ENCODE peak calls at places on chromosome 19, in nine cellular contexts. H, E, G, V, M, I, P, T and O are unnamed samples. For H3K9me3, the result is how much of the 10 kb centered on the place peaks cover.

GRCh38 chr19:49983645-49984229 is 22.8 kb upstream of the SIGLEC11 start:
- DNase-seq in H (no peak), E (peak), G (peak), V (peak), M (peak), I (peak), P (peak), T (peak), O (peak)

GRCh38 chr19:19101540-19101939 is 36.7 kb downstream of the TMEM161A start:
- DNase-seq in H (no peak), E (no peak), G (no peak), V (no peak), M (no peak), I (no peak), P (no peak), T (no peak), O (no peak)

GRCh38 chr19:35348909-35349611 is 1.4 kb downstream of the FFAR1 start:
- DNase-seq in H (peak), E (no peak), G (no peak), V (no peak), M (no peak), I (no peak), P (no peak), T (peak), O (peak)

GRCh38 chr19:20247016-20247683 is 80.1 kb downstream of the ZNF486 start:
- DNase-seq in H (no peak), E (no peak), G (no peak), V (peak), M (no peak), I (no peak), P (no peak), T (peak), O (no peak)

GRCh38 chr19:35136977-35137702 is 1.5 kb upstream of the FXYD1 start:
- DNase-seq in H (no peak), E (peak), G (no peak), V (peak), M (no peak), I (no peak), P (no peak), T (no peak), O (no peak)

GRCh38 chr19:51501594-51502263 is at the start of gene SIGLEC12:
- DNase-seq in H (no peak), E (peak), G (no peak), V (no peak), M (peak), I (no peak), P (no peak), T (no peak), O (peak)

GRCh38 chr19:34556500-34556899 is 74.9 kb downstream of the WTIP start:
- DNase-seq in H (no peak), E (no peak), G (no peak), V (peak), M (peak), I (no peak), P (no peak), T (peak), O (no peak)

GRCh38 chr19:18023596-18024212 is 15.7 kb downstream of the ARRDC2 start:
- DNase-seq in H (peak), E (peak), G (no peak), V (peak), M (peak), I (no peak), P (peak), T (peak), O (peak)

GRCh38 chr19:7482584-7483439 is 6.0 kb downstream of the PEX11G start:
- DNase-seq in H (no peak), E (peak), G (no peak), V (no peak), M (peak), I (no peak), P (peak), T (no peak), O (no peak)

GRCh38 chr19:8695501-8695900 is 3.1 kb downstream of the ACTL9 start:
- DNase-seq in H (no peak), E (no peak), G (no peak), V (no peak), M (no peak), I (no peak), P (no peak), T (no peak), O (no peak)

GRCh38 chr19:49930483-49931011 is 1.2 kb upstream of the NUP62 start:
- DNase-seq in H (no peak), E (peak), G (no peak), V (no peak), M (peak), I (no peak), P (no peak), T (peak), O (peak)

GRCh38 chr19:12868540-12869112 is 12.6 kb downstream of the DNASE2 start:
- DNase-seq in H (no peak), E (no peak), G (no peak), V (no peak), M (no peak), I (no peak), P (no peak), T (no peak), O (no peak)

GRCh38 chr19:16185123-16185924 is at the start of gene FAM32A:
- DNase-seq in H (peak), E (peak), G (peak), V (peak), M (peak), I (peak), P (peak), T (peak), O (peak)

GRCh38 chr19:18397242-18398202 is at the start of gene LRRC25:
- DNase-seq in H (no peak), E (peak), G (no peak), V (no peak), M (no peak), I (no peak), P (no peak), T (peak), O (peak)

GRCh38 chr19:16349551-16350171 is 25.0 kb downstream of the KLF2 start:
- DNase-seq in H (no peak), E (no peak), G (no peak), V (no peak), M (no peak), I (no peak), P (no peak), T (no peak), O (no peak)

GRCh38 chr19:15525291-15525690 is 17.0 kb downstream of the CYP4F22 start:
- DNase-seq in H (no peak), E (no peak), G (no peak), V (no peak), M (no peak), I (no peak), P (no peak), T (no peak), O (no peak)

GRCh38 chr19:13055213-13056051 is 47.2 kb downstream of the LYL1 start:
- DNase-seq in H (no peak), E (peak), G (peak), V (peak), M (peak), I (no peak), P (peak), T (peak), O (no peak)

GRCh38 chr19:16160943-16161560 is 12.3 kb downstream of the CIB3 start:
- DNase-seq in H (no peak), E (no peak), G (peak), V (no peak), M (peak), I (peak), P (no peak), T (no peak), O (no peak)

GRCh38 chr19:47445937-47446402 is 25.7 kb downstream of the SLC8A2 start:
- DNase-seq in H (no peak), E (no peak), G (no peak), V (peak), M (peak), I (no peak), P (no peak), T (no peak), O (peak)

GRCh38 chr19:2629491-2630351 is 72.8 kb downstream of the GNG7 start:
- DNase-seq in H (no peak), E (no peak), G (no peak), V (no peak), M (no peak), I (no peak), P (no peak), T (no peak), O (peak)

GRCh38 chr19:48310227-48310626 is 15.1 kb upstream of the EMP3 start:
- DNase-seq in H (no peak), E (no peak), G (no peak), V (no peak), M (no peak), I (no peak), P (no peak), T (no peak), O (no peak)

GRCh38 chr19:16285769-16286564 is 38.7 kb upstream of the KLF2 start:
- DNase-seq in H (no peak), E (peak), G (no peak), V (no peak), M (no peak), I (no peak), P (no peak), T (no peak), O (no peak)

GRCh38 chr19:6011206-6011605 is 33.3 kb upstream of the RANBP3 start:
- DNase-seq in H (no peak), E (no peak), G (no peak), V (no peak), M (no peak), I (no peak), P (no peak), T (no peak), O (no peak)

GRCh38 chr19:37468961-37469777 is at the start of gene ZNF570:
- DNase-seq in H (peak), E (peak), G (peak), V (peak), M (peak), I (peak), P (peak), T (peak), O (peak)

GRCh38 chr19:7337380-7338194 is 11.2 kb upstream of the ARHGEF18 start:
- DNase-seq in H (no peak), E (no peak), G (no peak), V (no peak), M (peak), I (no peak), P (no peak), T (no peak), O (peak)

GRCh38 chr19:23772668-23773063 is 14.0 kb upstream of the ZNF681 start:
- DNase-seq in H (no peak), E (no peak), G (no peak), V (no peak), M (no peak), I (no peak), P (no peak), T (no peak), O (no peak)

GRCh38 chr19:51131780-51132680 is 7.3 kb downstream of the SIGLEC9 start:
- DNase-seq in H (no peak), E (peak), G (peak), V (no peak), M (peak), I (no peak), P (no peak), T (peak), O (peak)

GRCh38 chr19:36051236-36051635 is 2.8 kb downstream of the THAP8 start:
- DNase-seq in H (no peak), E (no peak), G (no peak), V (no peak), M (no peak), I (no peak), P (no peak), T (no peak), O (no peak)

GRCh38 chr19:17889609-17890214 is 18.0 kb downstream of the SLC5A5 start:
- DNase-seq in H (no peak), E (no peak), G (peak), V (peak), M (no peak), I (peak), P (no peak), T (no peak), O (no peak)

GRCh38 chr19:35673121-35673804 is 6.9 kb downstream of the UPK1A start:
- DNase-seq in H (no peak), E (no peak), G (peak), V (peak), M (peak), I (peak), P (no peak), T (no peak), O (peak)

GRCh38 chr19:40502647-40503046 is 35.8 kb downstream of the SPTBN4 start:
- DNase-seq in H (no peak), E (no peak), G (no peak), V (no peak), M (peak), I (peak), P (no peak), T (no peak), O (no peak)

GRCh38 chr19:11479470-11480080 is 1.3 kb downstream of the ELAVL3 start:
- DNase-seq in H (no peak), E (no peak), G (no peak), V (peak), M (peak), I (no peak), P (no peak), T (no peak), O (no peak)

GRCh38 chr19:49888478-49888901 is 8.2 kb downstream of the IL4I1 start:
- DNase-seq in H (no peak), E (no peak), G (no peak), V (no peak), M (no peak), I (no peak), P (no peak), T (no peak), O (no peak)

GRCh38 chr19:34319230-34319585 is 45.8 kb upstream of the GPI start:
- DNase-seq in H (no peak), E (no peak), G (no peak), V (no peak), M (no peak), I (no peak), P (no peak), T (no peak), O (no peak)

GRCh38 chr19:58089846-58090245 is 8.2 kb downstream of the ZSCAN18 start:
- DNase-seq in H (no peak), E (no peak), G (no peak), V (no peak), M (no peak), I (no peak), P (no peak), T (no peak), O (no peak)

GRCh38 chr19:58088521-58089052 is 9.4 kb downstream of the ZSCAN18 start:
- DNase-seq in H (no peak), E (no peak), G (no peak), V (no peak), M (no peak), I (no peak), P (no peak), T (no peak), O (no peak)

GRCh38 chr19:58085348-58085875 is 12.6 kb downstream of the ZSCAN18 start:
- DNase-seq in H (no peak), E (no peak), G (no peak), V (no peak), M (no peak), I (no peak), P (no peak), T (no peak), O (no peak)

GRCh38 chr19:58084596-58085347 is 13.3 kb downstream of the ZSCAN18 start:
- DNase-seq in H (no peak), E (no peak), G (no peak), V (no peak), M (no peak), I (no peak), P (no peak), T (peak), O (no peak)

DNA sequence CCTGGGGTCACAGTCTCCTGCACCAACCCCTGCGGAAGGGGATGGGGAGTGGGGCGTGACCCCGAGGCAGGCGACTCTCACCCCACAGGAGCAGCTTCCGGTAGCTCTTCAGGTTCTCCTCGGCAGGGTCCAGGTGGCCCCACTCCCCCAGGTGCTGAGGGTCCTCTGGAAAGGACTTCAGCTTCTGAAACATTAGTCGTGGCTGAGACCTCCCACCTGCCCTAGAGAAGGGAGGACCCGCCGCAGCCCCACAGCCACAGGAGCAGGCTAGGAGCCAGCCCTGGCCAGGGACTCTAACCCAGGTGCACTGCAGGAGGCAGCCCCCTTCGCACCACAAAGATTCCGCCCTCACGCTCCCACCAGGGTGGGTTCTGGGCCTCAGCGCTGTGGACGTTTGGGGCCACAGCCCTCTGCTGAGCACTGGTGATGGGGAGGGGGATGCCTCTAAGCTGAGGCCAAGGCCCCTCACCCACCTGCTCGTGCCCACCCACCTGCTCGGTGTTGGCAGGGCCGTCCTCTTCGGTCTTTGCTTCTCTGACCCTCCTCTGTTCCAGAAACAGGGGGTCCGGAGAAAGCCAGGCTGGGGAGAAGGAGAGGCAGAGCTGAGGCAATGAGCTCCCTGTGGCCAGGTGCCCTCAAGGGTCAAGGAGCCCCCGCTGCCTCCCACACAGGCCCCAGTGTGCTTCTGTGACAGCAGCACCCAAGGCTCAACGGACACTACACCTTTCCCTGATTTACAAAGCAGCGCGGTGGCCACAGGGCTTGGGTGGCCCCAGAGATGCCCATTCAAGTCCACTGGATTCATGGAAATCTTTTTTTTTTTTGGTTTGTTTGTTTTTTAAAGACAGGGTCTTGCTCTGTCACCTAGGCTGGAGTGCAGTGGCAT is 11.0 kb downstream of the ZSCAN18 start:
- DNase-seq in H (no peak), E (no peak), G (no peak), V (no peak), M (no peak), I (no peak), P (no peak), T (no peak), O (no peak)
- H3K9me3 ChIP-seq in H (under half), E (under half), G (half or more), V (under half), M (half or more), I (half or more), P (under half), T (under half), O (half or more)

GRCh38 chr19:45402469-45403070 is 2.3 kb downstream of the PPP1R13L start:
- DNase-seq in H (no peak), E (peak), G (no peak), V (peak), M (peak), I (peak), P (no peak), T (no peak), O (peak)

GRCh38 chr19:45403272-45403671 is 1.6 kb downstream of the PPP1R13L start:
- DNase-seq in H (no peak), E (no peak), G (no peak), V (no peak), M (no peak), I (no peak), P (no peak), T (no peak), O (no peak)

GRCh38 chr19:45400192-45400591 is 4.7 kb downstream of the PPP1R13L start:
- DNase-seq in H (no peak), E (no peak), G (no peak), V (no peak), M (no peak), I (no peak), P (no peak), T (no peak), O (no peak)

GRCh38 chr19:45403781-45404556 is 900 bp downstream of the PPP1R13L start:
- DNase-seq in H (no peak), E (peak), G (no peak), V (peak), M (peak), I (peak), P (no peak), T (no peak), O (peak)

GRCh38 chr19:45401815-45402468 is 2.9 kb downstream of the PPP1R13L start:
- DNase-seq in H (no peak), E (no peak), G (no peak), V (no peak), M (no peak), I (no peak), P (no peak), T (no peak), O (no peak)
- TF ChIP-seq CTCF in H (no peak), E (no peak), G (no peak), V (no peak), M (no peak), I (no peak), P (no peak), T (no peak), O (no peak)

DNA sequence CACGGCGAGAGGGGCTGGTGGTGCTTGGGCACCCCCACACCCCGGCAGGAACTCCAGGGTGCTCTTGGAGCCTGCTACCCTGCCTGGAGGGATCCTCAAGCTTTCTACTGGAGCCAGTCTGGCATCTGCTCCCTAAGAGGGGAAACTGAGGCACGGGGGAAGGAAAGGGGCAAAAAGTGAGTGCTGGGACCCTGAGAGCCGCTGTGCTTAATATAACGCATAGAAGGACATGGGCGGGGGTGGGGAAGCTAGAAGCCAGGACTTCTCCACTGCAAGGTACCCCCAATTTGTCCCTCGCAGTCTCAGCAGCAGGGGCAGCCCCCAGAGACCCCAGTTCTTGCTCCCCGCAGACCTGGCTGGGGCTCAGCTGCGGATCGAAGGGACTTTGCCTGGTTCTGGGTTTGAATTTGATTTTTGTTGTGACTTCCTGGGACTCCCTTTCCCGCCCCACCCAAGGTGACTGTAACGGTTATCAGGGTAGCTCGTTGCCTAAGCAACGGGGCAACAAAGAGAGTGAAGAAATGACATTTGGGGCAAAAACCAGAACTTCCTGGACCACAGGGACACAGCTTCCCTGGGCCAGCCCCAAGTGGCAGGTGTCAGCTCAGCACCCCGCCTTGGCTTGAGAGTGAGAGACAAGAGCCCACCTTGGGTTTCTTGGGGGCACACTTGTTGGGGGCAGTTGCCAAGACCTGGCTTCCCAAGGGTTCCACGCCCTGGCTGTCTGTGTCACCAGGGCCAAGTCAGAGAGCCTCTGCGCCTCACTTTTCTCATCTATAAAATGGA is 638 bp downstream of the ADGRE5 start:
- DNase-seq in H (no peak), E (peak), G (peak), V (peak), M (peak), I (no peak), P (no peak), T (peak), O (peak)
- TF ChIP-seq POLR2A in H (no peak), E (no peak), G (no peak), V (no peak), M (peak), I (no peak), P (no peak), T (no peak), O (peak)

DNA sequence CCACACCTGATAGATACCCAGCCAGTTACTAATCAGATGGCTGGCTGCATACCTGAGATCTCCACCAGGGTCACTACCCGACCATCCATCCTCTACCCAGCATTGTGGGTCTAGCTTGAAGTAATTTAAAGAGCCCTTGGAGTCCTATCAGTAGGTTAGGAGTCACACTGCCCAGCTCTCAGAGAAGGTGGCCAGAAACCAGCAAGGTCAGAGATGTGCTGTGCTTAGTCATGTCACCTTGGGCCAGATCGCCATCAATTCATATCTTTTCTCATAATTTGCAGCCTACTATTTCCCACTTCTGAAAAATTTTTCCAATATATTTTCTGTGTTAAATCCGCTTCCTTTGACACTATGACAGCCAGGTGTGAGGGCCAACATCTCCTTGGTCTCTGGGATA is 13.9 kb downstream of the SAMD4B start:
- DNase-seq in H (no peak), E (no peak), G (no peak), V (no peak), M (no peak), I (no peak), P (no peak), T (no peak), O (no peak)
- H3K9me3 ChIP-seq in H (under half), E (under half), G (under half), V (under half), M (under half), I (under half), P (under half), T (under half), O (under half)